ENCODE peak calls at places on chromosomes 4 and X, in nine cellular contexts. One of them, this sample, is unnamed.

GRCh38 chr4:76960014-76960413 is 10.5 kb downstream of the SEPTIN11 start:
- DNase-seq in prostate gland: no peak
- DNase-seq in endodermal cell: no peak
- DNase-seq in lower leg skin: no peak
- DNase-seq in upper lobe of left lung: no peak
- DNase-seq in Karpas-422: no peak
- DNase-seq in cardiac fibroblast: no peak
- DNase-seq in sigmoid colon: no peak
- DNase-seq in ovary: no peak
- DNase-seq in this sample: no peak

GRCh38 chr4:156764846-156765245 is 206.8 kb downstream of the PDGFC start:
- DNase-seq in prostate gland: no peak
- DNase-seq in endodermal cell: no peak
- DNase-seq in lower leg skin: no peak
- DNase-seq in upper lobe of left lung: no peak
- DNase-seq in Karpas-422: no peak
- DNase-seq in cardiac fibroblast: no peak
- DNase-seq in sigmoid colon: no peak
- DNase-seq in ovary: no peak
- DNase-seq in this sample: no peak

GRCh38 chrX:23008431-23009099 is 8.8 kb downstream of the DDX53 start:
- DNase-seq in prostate gland: no peak
- DNase-seq in endodermal cell: no peak
- DNase-seq in lower leg skin: no peak
- DNase-seq in upper lobe of left lung: no peak
- DNase-seq in Karpas-422: peak
- DNase-seq in cardiac fibroblast: peak
- DNase-seq in sigmoid colon: no peak
- DNase-seq in ovary: no peak
- DNase-seq in this sample: peak

GRCh38 chr4:94642561-94642866 is 115.2 kb upstream of the BMPR1B start:
- DNase-seq in prostate gland: no peak
- DNase-seq in endodermal cell: no peak
- DNase-seq in lower leg skin: no peak
- DNase-seq in upper lobe of left lung: no peak
- DNase-seq in Karpas-422: no peak
- DNase-seq in cardiac fibroblast: no peak
- DNase-seq in sigmoid colon: no peak
- DNase-seq in ovary: no peak
- DNase-seq in this sample: no peak

GRCh38 chr4:96916731-96917130 is 1076.8 kb downstream of the PDHA2 start:
- DNase-seq in prostate gland: no peak
- DNase-seq in endodermal cell: peak
- DNase-seq in lower leg skin: no peak
- DNase-seq in upper lobe of left lung: no peak
- DNase-seq in Karpas-422: no peak
- DNase-seq in cardiac fibroblast: no peak
- DNase-seq in sigmoid colon: no peak
- DNase-seq in ovary: no peak
- DNase-seq in this sample: no peak

GRCh38 chr4:136927172-136927571 is 605.1 kb downstream of the PCDH18 start:
- DNase-seq in prostate gland: no peak
- DNase-seq in endodermal cell: no peak
- DNase-seq in lower leg skin: no peak
- DNase-seq in upper lobe of left lung: no peak
- DNase-seq in Karpas-422: no peak
- DNase-seq in cardiac fibroblast: peak
- DNase-seq in sigmoid colon: no peak
- DNase-seq in ovary: no peak
- DNase-seq in this sample: no peak

GRCh38 chrX:153305941-153306464 is 15.6 kb downstream of the PNMA6F start:
- DNase-seq in prostate gland: no peak
- DNase-seq in endodermal cell: no peak
- DNase-seq in lower leg skin: no peak
- DNase-seq in upper lobe of left lung: no peak
- DNase-seq in Karpas-422: no peak
- DNase-seq in cardiac fibroblast: no peak
- DNase-seq in sigmoid colon: no peak
- DNase-seq in ovary: no peak
- DNase-seq in this sample: no peak

GRCh38 chr4:173138636-173139035 is 30.0 kb upstream of the GALNT7 start:
- DNase-seq in prostate gland: no peak
- DNase-seq in endodermal cell: no peak
- DNase-seq in lower leg skin: no peak
- DNase-seq in upper lobe of left lung: no peak
- DNase-seq in Karpas-422: no peak
- DNase-seq in cardiac fibroblast: no peak
- DNase-seq in sigmoid colon: no peak
- DNase-seq in ovary: no peak
- DNase-seq in this sample: no peak

GRCh38 chr4:88138561-88138960 is 19.9 kb downstream of the ABCG2 start:
- DNase-seq in prostate gland: no peak
- DNase-seq in endodermal cell: no peak
- DNase-seq in lower leg skin: no peak
- DNase-seq in upper lobe of left lung: no peak
- DNase-seq in Karpas-422: no peak
- DNase-seq in cardiac fibroblast: peak
- DNase-seq in sigmoid colon: no peak
- DNase-seq in ovary: no peak
- DNase-seq in this sample: no peak

GRCh38 chr4:99078931-99079624 is 9.5 kb downstream of the ADH5 start:
- DNase-seq in prostate gland: no peak
- DNase-seq in endodermal cell: no peak
- DNase-seq in lower leg skin: no peak
- DNase-seq in upper lobe of left lung: no peak
- DNase-seq in Karpas-422: no peak
- DNase-seq in cardiac fibroblast: no peak
- DNase-seq in sigmoid colon: no peak
- DNase-seq in ovary: no peak
- DNase-seq in this sample: no peak

GRCh38 chrX:84729809-84730208 is 227.6 kb upstream of the HDX start:
- DNase-seq in prostate gland: no peak
- DNase-seq in endodermal cell: peak
- DNase-seq in lower leg skin: no peak
- DNase-seq in upper lobe of left lung: no peak
- DNase-seq in Karpas-422: peak
- DNase-seq in cardiac fibroblast: peak
- DNase-seq in sigmoid colon: peak
- DNase-seq in ovary: no peak
- DNase-seq in this sample: peak

GRCh38 chrX:123064053-123064452 is 120.0 kb upstream of the GRIA3 start:
- DNase-seq in prostate gland: no peak
- DNase-seq in endodermal cell: no peak
- DNase-seq in lower leg skin: no peak
- DNase-seq in upper lobe of left lung: no peak
- DNase-seq in Karpas-422: no peak
- DNase-seq in cardiac fibroblast: no peak
- DNase-seq in sigmoid colon: no peak
- DNase-seq in ovary: no peak
- DNase-seq in this sample: no peak

GRCh38 chr4:102441978-102442890 is 58.9 kb upstream of the NFKB1 start:
- DNase-seq in prostate gland: no peak
- DNase-seq in endodermal cell: no peak
- DNase-seq in lower leg skin: no peak
- DNase-seq in upper lobe of left lung: no peak
- DNase-seq in Karpas-422: no peak
- DNase-seq in cardiac fibroblast: no peak
- DNase-seq in sigmoid colon: no peak
- DNase-seq in ovary: no peak
- DNase-seq in this sample: no peak

GRCh38 chrX:123223409-123223808 is 39.3 kb downstream of the GRIA3 start:
- DNase-seq in prostate gland: no peak
- DNase-seq in endodermal cell: no peak
- DNase-seq in lower leg skin: no peak
- DNase-seq in upper lobe of left lung: no peak
- DNase-seq in Karpas-422: no peak
- DNase-seq in cardiac fibroblast: no peak
- DNase-seq in sigmoid colon: no peak
- DNase-seq in ovary: no peak
- DNase-seq in this sample: no peak

GRCh38 chr4:184728858-184729257 is 5.0 kb downstream of the CENPU start:
- DNase-seq in prostate gland: no peak
- DNase-seq in endodermal cell: no peak
- DNase-seq in lower leg skin: no peak
- DNase-seq in upper lobe of left lung: no peak
- DNase-seq in Karpas-422: no peak
- DNase-seq in cardiac fibroblast: peak
- DNase-seq in sigmoid colon: no peak
- DNase-seq in ovary: no peak
- DNase-seq in this sample: no peak

GRCh38 chr4:184732126-184732525 is 1.8 kb downstream of the CENPU start:
- DNase-seq in prostate gland: no peak
- DNase-seq in endodermal cell: no peak
- DNase-seq in lower leg skin: no peak
- DNase-seq in upper lobe of left lung: no peak
- DNase-seq in Karpas-422: no peak
- DNase-seq in cardiac fibroblast: no peak
- DNase-seq in sigmoid colon: no peak
- DNase-seq in ovary: no peak
- DNase-seq in this sample: no peak

GRCh38 chr4:184731056-184731455 is 2.8 kb downstream of the CENPU start:
- DNase-seq in prostate gland: no peak
- DNase-seq in endodermal cell: no peak
- DNase-seq in lower leg skin: no peak
- DNase-seq in upper lobe of left lung: no peak
- DNase-seq in Karpas-422: no peak
- DNase-seq in cardiac fibroblast: no peak
- DNase-seq in sigmoid colon: no peak
- DNase-seq in ovary: no peak
- DNase-seq in this sample: no peak

GRCh38 chr4:184733654-184734524 is at the start of gene CENPU:
- DNase-seq in prostate gland: peak
- DNase-seq in endodermal cell: peak
- DNase-seq in lower leg skin: peak
- DNase-seq in upper lobe of left lung: peak
- DNase-seq in Karpas-422: peak
- DNase-seq in cardiac fibroblast: peak
- DNase-seq in sigmoid colon: peak
- DNase-seq in ovary: peak
- DNase-seq in this sample: peak

DNA sequence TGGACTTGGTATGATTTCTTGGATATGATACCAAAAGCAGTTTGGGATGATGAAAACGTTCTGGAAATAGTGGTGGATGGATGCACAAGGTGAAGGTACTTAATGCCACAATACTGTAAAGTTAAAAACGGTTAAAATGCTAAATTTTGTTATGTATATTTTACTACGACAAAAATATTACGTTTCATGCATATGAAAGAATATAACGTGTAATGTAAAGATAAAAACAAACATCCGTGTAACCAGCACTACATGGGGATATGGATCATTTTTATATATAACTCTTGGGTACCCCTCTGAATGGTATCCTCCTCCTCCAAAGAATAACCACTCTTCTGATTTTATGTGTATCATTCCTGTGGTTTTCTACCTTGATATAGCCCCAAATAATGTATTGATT is 862 bp upstream of the CENPU start:
- DNase-seq in prostate gland: no peak
- DNase-seq in endodermal cell: no peak
- DNase-seq in lower leg skin: no peak
- DNase-seq in upper lobe of left lung: no peak
- DNase-seq in Karpas-422: no peak
- DNase-seq in cardiac fibroblast: no peak
- DNase-seq in sigmoid colon: no peak
- DNase-seq in ovary: no peak
- DNase-seq in this sample: no peak
- H3K4me3 ChIP-seq in prostate gland: peak
- H3K4me3 ChIP-seq in endodermal cell: peak
- H3K4me3 ChIP-seq in lower leg skin: no peak
- H3K4me3 ChIP-seq in upper lobe of left lung: peak
- H3K4me3 ChIP-seq in Karpas-422: peak
- H3K4me3 ChIP-seq in cardiac fibroblast: no peak
- H3K4me3 ChIP-seq in sigmoid colon: peak
- H3K4me3 ChIP-seq in ovary: peak
- H3K4me3 ChIP-seq in this sample: peak

DNA sequence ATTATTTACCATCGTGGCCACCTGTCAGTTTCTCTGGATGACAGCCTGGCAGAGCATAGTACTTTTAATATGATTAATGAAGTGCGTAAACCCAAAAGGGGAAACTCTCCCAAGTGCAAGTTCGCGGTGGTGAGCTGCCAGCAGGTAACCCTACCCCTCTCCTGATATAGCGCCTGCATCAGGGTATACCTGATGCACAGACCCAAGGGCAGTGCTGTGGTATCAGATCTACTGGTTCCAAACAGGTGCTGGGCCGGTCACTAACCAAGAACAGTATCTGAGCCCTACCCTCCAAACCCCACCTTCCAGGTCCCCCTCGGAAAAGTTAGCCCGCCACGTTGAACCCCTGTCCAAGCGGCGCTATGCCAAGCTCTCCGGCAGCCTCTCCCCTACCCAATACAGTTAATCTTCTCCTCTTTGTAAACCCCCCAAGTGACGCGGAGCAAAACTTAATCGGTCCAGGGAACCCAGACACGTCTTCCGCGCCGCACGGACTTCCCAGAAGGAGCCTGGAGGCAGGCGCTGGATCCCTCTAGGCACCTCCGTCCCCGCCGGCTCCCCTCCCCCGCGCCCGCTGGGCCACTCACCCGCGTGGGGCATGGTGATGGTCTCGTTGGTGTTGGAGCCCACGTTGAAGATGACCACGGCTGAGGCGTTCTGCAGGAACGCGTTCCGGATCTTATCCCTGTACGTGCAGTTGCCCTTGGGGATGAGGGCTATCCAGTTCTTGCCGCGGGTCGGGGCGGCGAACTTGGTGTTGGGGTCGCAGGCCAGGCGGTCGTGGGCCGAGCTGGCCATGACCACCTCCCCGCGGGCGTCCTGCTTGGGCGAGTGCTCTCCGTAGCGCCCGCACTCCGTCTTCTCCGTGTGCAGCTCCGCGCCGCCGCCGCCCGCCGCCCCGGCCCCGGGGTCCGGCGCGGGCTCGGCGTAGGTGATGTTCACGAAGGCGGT is 1.3 kb downstream of the RNF150 start:
- DNase-seq in prostate gland: peak
- DNase-seq in endodermal cell: peak
- DNase-seq in lower leg skin: peak
- DNase-seq in upper lobe of left lung: peak
- DNase-seq in Karpas-422: no peak
- DNase-seq in cardiac fibroblast: no peak
- DNase-seq in sigmoid colon: peak
- DNase-seq in ovary: peak
- DNase-seq in this sample: no peak
- H3K4me3 ChIP-seq in prostate gland: peak
- H3K4me3 ChIP-seq in endodermal cell: peak
- H3K4me3 ChIP-seq in lower leg skin: peak
- H3K4me3 ChIP-seq in upper lobe of left lung: peak
- H3K4me3 ChIP-seq in Karpas-422: no peak
- H3K4me3 ChIP-seq in cardiac fibroblast: peak
- H3K4me3 ChIP-seq in sigmoid colon: peak
- H3K4me3 ChIP-seq in ovary: peak
- H3K4me3 ChIP-seq in this sample: no peak

GRCh38 chr4:108160741-108161352 is 7.9 kb downstream of the LEF1 start:
- DNase-seq in prostate gland: no peak
- DNase-seq in endodermal cell: peak
- DNase-seq in lower leg skin: no peak
- DNase-seq in upper lobe of left lung: no peak
- DNase-seq in Karpas-422: no peak
- DNase-seq in cardiac fibroblast: no peak
- DNase-seq in sigmoid colon: no peak
- DNase-seq in ovary: no peak
- DNase-seq in this sample: no peak
- H3K4me3 ChIP-seq in prostate gland: no peak
- H3K4me3 ChIP-seq in endodermal cell: no peak
- H3K4me3 ChIP-seq in lower leg skin: no peak
- H3K4me3 ChIP-seq in upper lobe of left lung: no peak
- H3K4me3 ChIP-seq in Karpas-422: no peak
- H3K4me3 ChIP-seq in cardiac fibroblast: no peak
- H3K4me3 ChIP-seq in sigmoid colon: no peak
- H3K4me3 ChIP-seq in ovary: no peak
- H3K4me3 ChIP-seq in this sample: no peak

GRCh38 chr4:176883681-176884418 is 91.1 kb upstream of the VEGFC start:
- DNase-seq in prostate gland: no peak
- DNase-seq in endodermal cell: no peak
- DNase-seq in lower leg skin: no peak
- DNase-seq in upper lobe of left lung: no peak
- DNase-seq in Karpas-422: no peak
- DNase-seq in cardiac fibroblast: peak
- DNase-seq in sigmoid colon: no peak
- DNase-seq in ovary: no peak
- DNase-seq in this sample: no peak
- H3K4me3 ChIP-seq in prostate gland: no peak
- H3K4me3 ChIP-seq in endodermal cell: no peak
- H3K4me3 ChIP-seq in lower leg skin: no peak
- H3K4me3 ChIP-seq in upper lobe of left lung: no peak
- H3K4me3 ChIP-seq in Karpas-422: no peak
- H3K4me3 ChIP-seq in cardiac fibroblast: no peak
- H3K4me3 ChIP-seq in sigmoid colon: no peak
- H3K4me3 ChIP-seq in ovary: no peak
- H3K4me3 ChIP-seq in this sample: no peak

This sample was measured in NB4.